ENCODE peak calls at places on chromosomes 7 and 10, in six cellular contexts. Y is H4; S is ELR; H is RCC 7860; L is activated CD4-positive, alpha-beta T cell treated with anti-CD3 and anti-CD28 coated beads for 48 hours; N is left ventricle myocardium inferior. Z is an unnamed sample.

GRCh38 chr10:76560338-76560737 is 1077.3 kb downstream of the KCNMA1 start:
- DNase-seq in Y (no peak), S (no peak), H (no peak), L (no peak), N (no peak), Z (no peak)

GRCh38 chr7:5549096-5549896 is 125.7 kb upstream of the TNRC18 start:
- DNase-seq in Y (peak; percentile 89), S (peak; percentile 98), H (peak; percentile 82), L (peak; percentile 24), N (peak; percentile 34), Z (no peak)

GRCh38 chr10:104589871-104590270 is 51.2 kb upstream of the SORCS3 start:
- DNase-seq in Y (peak; percentile 31), S (peak; percentile 94), H (peak; percentile 72), L (no peak), N (no peak), Z (no peak)

GRCh38 chr7:1659696-1660095 is 10.4 kb upstream of the ELFN1 start:
- DNase-seq in Y (no peak), S (peak; percentile 73), H (no peak), L (no peak), N (no peak), Z (peak; percentile 22)

GRCh38 chr10:45243261-45243660 is 72.1 kb downstream of the OR13A1 start:
- DNase-seq in Y (no peak), S (no peak), H (no peak), L (no peak), N (no peak), Z (no peak)

GRCh38 chr7:76294344-76295024 is 8.0 kb upstream of the HSPB1 start:
- DNase-seq in Y (peak; percentile 97), S (peak; percentile 92), H (peak; percentile 96), L (peak; percentile 35), N (peak; percentile 98), Z (peak; percentile 93)

GRCh38 chr10:114956466-114956865 is 18.5 kb downstream of the TRUB1 start:
- DNase-seq in Y (no peak), S (no peak), H (no peak), L (no peak), N (no peak), Z (no peak)

GRCh38 chr10:70193391-70193844 is 23.1 kb upstream of the SAR1A start:
- DNase-seq in Y (no peak), S (no peak), H (peak; percentile 36), L (no peak), N (no peak), Z (no peak)

GRCh38 chr7:92753614-92754013 is 82.8 kb downstream of the CDK6 start:
- DNase-seq in Y (no peak), S (peak; percentile 63), H (peak; percentile 72), L (no peak), N (no peak), Z (no peak)

GRCh38 chr10:104391969-104392296 is 38.3 kb downstream of the CFAP58 start:
- DNase-seq in Y (no peak), S (no peak), H (no peak), L (no peak), N (no peak), Z (no peak)

GRCh38 chr7:44966731-44967538 is 11.9 kb downstream of the MYO1G start:
- DNase-seq in Y (no peak), S (no peak), H (no peak), L (no peak), N (no peak), Z (no peak)

GRCh38 chr7:151631149-151631967 is 111.7 kb upstream of the RHEB start:
- DNase-seq in Y (no peak), S (peak; percentile 64), H (peak; percentile 56), L (no peak), N (no peak), Z (no peak)

GRCh38 chr7:3214090-3214413 is 87.0 kb upstream of the SDK1 start:
- DNase-seq in Y (no peak), S (no peak), H (no peak), L (no peak), N (no peak), Z (no peak)

GRCh38 chr10:118865998-118866778 is 111.4 kb upstream of the CACUL1 start:
- DNase-seq in Y (no peak), S (no peak), H (no peak), L (no peak), N (no peak), Z (no peak)

GRCh38 chr7:151814400-151814914 is 62.5 kb downstream of the PRKAG2 start:
- DNase-seq in Y (no peak), S (no peak), H (no peak), L (no peak), N (no peak), Z (no peak)

GRCh38 chr7:131627589-131628212 is 71.3 kb upstream of the PODXL start:
- DNase-seq in Y (no peak), S (no peak), H (no peak), L (no peak), N (no peak), Z (no peak)

GRCh38 chr10:44326474-44327030 is 58.3 kb downstream of the CXCL12 start:
- DNase-seq in Y (no peak), S (no peak), H (no peak), L (no peak), N (no peak), Z (no peak)

GRCh38 chr7:74031403-74032190 is 3.6 kb downstream of the ELN start:
- DNase-seq in Y (no peak), S (no peak), H (no peak), L (no peak), N (no peak), Z (no peak)

GRCh38 chr7:144936314-144936713 is 100.5 kb upstream of the TPK1 start:
- DNase-seq in Y (no peak), S (no peak), H (no peak), L (no peak), N (no peak), Z (no peak)

GRCh38 chr10:18501198-18501597 is 150.2 kb downstream of the NSUN6 start:
- DNase-seq in Y (no peak), S (peak; percentile 51), H (peak; percentile 88), L (peak; percentile 6), N (no peak), Z (no peak)

Z was measured in fibroblast of the conjunctiva.